ENCODE peak calls at places on chromosomes 5 and 9, in five cellular contexts. One of them, this sample, is unnamed.

GRCh38 chr9:126475933-126476555 is 137.7 kb upstream of the LMX1B start:
- DNase-seq in GM04503: no peak
- DNase-seq in mesenteric fat pad: no peak
- DNase-seq in activated naive CD4-positive, alpha-beta T cell: no peak
- DNase-seq in AG09309: no peak
- DNase-seq in this sample: peak; percentile 36

GRCh38 chr5:34685485-34686197 is 29.5 kb downstream of the RAI14 start:
- DNase-seq in GM04503: no peak
- DNase-seq in AG09309: no peak
- DNase-seq in mesenteric fat pad: no peak
- DNase-seq in activated naive CD4-positive, alpha-beta T cell: no peak
- DNase-seq in this sample: peak; percentile 82

GRCh38 chr5:55633574-55634203 is 78.4 kb downstream of the SLC38A9 start:
- DNase-seq in GM04503: no peak
- DNase-seq in mesenteric fat pad: no peak
- DNase-seq in AG09309: no peak
- DNase-seq in activated naive CD4-positive, alpha-beta T cell: no peak
- DNase-seq in this sample: no peak

GRCh38 chr9:99105152-99106043 is 485 bp downstream of the TGFBR1 start:
- DNase-seq in mesenteric fat pad: peak; percentile 94
- DNase-seq in activated naive CD4-positive, alpha-beta T cell: no peak
- DNase-seq in AG09309: peak; percentile 38
- DNase-seq in GM04503: no peak
- DNase-seq in this sample: peak; percentile 62

GRCh38 chr5:58057324-58057723 is 402.6 kb downstream of the PLK2 start:
- DNase-seq in mesenteric fat pad: no peak
- DNase-seq in GM04503: no peak
- DNase-seq in AG09309: no peak
- DNase-seq in activated naive CD4-positive, alpha-beta T cell: no peak
- DNase-seq in this sample: no peak

GRCh38 chr5:62306494-62307363 is 723 bp downstream of the KIF2A start:
- DNase-seq in AG09309: no peak
- DNase-seq in activated naive CD4-positive, alpha-beta T cell: peak; percentile 40
- DNase-seq in mesenteric fat pad: peak; percentile 92
- DNase-seq in GM04503: no peak
- DNase-seq in this sample: peak; percentile 70

GRCh38 chr9:15763371-15763770 is 210.5 kb downstream of the CCDC171 start:
- DNase-seq in activated naive CD4-positive, alpha-beta T cell: no peak
- DNase-seq in mesenteric fat pad: no peak
- DNase-seq in AG09309: no peak
- DNase-seq in GM04503: no peak
- DNase-seq in this sample: no peak

GRCh38 chr5:134958755-134959154 is 9.0 kb upstream of the CATSPER3 start:
- DNase-seq in activated naive CD4-positive, alpha-beta T cell: no peak
- DNase-seq in GM04503: no peak
- DNase-seq in AG09309: no peak
- DNase-seq in mesenteric fat pad: no peak
- DNase-seq in this sample: peak; percentile 33

GRCh38 chr5:176629853-176630680 is at the start of the genes EIF4E1B and SNCB:
- DNase-seq in GM04503: no peak
- DNase-seq in mesenteric fat pad: no peak
- DNase-seq in AG09309: no peak
- DNase-seq in activated naive CD4-positive, alpha-beta T cell: no peak
- DNase-seq in this sample: peak; percentile 89

GRCh38 chr5:169161022-169161680 is 139.8 kb downstream of the SLIT3 start:
- DNase-seq in AG09309: peak; percentile 97
- DNase-seq in GM04503: peak; percentile 97
- DNase-seq in activated naive CD4-positive, alpha-beta T cell: no peak
- DNase-seq in mesenteric fat pad: no peak
- DNase-seq in this sample: peak; percentile 35

GRCh38 chr5:76716456-76717157 is 681 bp downstream of the F2R start:
- DNase-seq in GM04503: no peak
- DNase-seq in mesenteric fat pad: no peak
- DNase-seq in activated naive CD4-positive, alpha-beta T cell: no peak
- DNase-seq in AG09309: no peak
- DNase-seq in this sample: peak; percentile 64

GRCh38 chr5:35853652-35854051 is 3.0 kb upstream of the IL7R start:
- DNase-seq in mesenteric fat pad: no peak
- DNase-seq in GM04503: no peak
- DNase-seq in AG09309: no peak
- DNase-seq in activated naive CD4-positive, alpha-beta T cell: no peak
- DNase-seq in this sample: no peak